ENCODE peak calls at places on chromosome 21, in four cellular contexts. N, E, O and L are unnamed samples.

GRCh38 chr21:45698493-45698947 is 55.0 kb downstream of the PCBP3 start:
- DNase-seq in E (peak; percentile 99), N (peak; percentile 96), O (peak; percentile 55), L (no peak)

GRCh38 chr21:14273736-14274538 is 58.0 kb downstream of the RBM11 start:
- DNase-seq in O (no peak), E (no peak), N (no peak), L (no peak)

GRCh38 chr21:15005391-15005790 is 59.4 kb downstream of the NRIP1 start:
- DNase-seq in N (peak; percentile 38), E (no peak), O (no peak), L (no peak)

GRCh38 chr21:46146856-46147255 is 8.5 kb downstream of the FTCD start:
- DNase-seq in E (no peak), N (no peak), O (no peak), L (no peak)

GRCh38 chr21:31518580-31518979 is 140.9 kb upstream of the SOD1 start:
- DNase-seq in N (no peak), E (no peak), O (no peak), L (no peak)

GRCh38 chr21:30408782-30409494 is 13.1 kb downstream of the KRTAP13-1 start:
- DNase-seq in N (no peak), O (no peak), E (peak; percentile 91), L (no peak)

GRCh38 chr21:23281917-23282316 is 2283.7 kb downstream of the NCAM2 start:
- DNase-seq in N (no peak), E (no peak), O (no peak), L (no peak)

GRCh38 chr21:25898671-25899070 is 163.9 kb downstream of the GABPA start:
- DNase-seq in E (no peak), N (no peak), O (no peak), L (no peak)

GRCh38 chr21:37378700-37379139 is 12.1 kb downstream of the DYRK1A start:
- DNase-seq in N (no peak), E (no peak), O (no peak), L (no peak)

GRCh38 chr21:37793660-37794059 is 122.6 kb downstream of the KCNJ6 start:
- DNase-seq in O (no peak), N (peak; percentile 79), E (peak; percentile 8), L (no peak)

DNA sequence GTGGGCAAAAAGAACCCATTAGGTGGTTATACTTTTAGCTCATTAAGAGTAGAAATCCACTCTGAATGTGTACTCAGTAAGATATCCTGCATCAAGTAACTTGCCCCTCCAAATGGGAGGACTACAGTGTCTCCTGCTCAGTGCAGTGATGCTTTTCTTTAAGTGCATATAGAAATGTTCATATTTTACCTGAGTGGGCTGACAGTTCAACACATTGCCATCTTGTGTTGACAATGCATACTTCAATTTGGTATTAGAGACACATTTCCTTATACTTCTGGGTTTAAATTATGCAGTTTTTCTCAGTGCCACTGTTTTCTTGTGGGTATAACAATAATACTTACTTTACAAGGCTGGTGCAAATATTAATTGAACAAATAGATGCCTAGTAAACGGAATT is 318.6 kb upstream of the TMPRSS15 start:
- DNase-seq in E (no peak), N (no peak), O (no peak), L (no peak)
- TF ChIP-seq CTCF in E (no peak), N (no peak), O (no peak), L (no peak)

DNA sequence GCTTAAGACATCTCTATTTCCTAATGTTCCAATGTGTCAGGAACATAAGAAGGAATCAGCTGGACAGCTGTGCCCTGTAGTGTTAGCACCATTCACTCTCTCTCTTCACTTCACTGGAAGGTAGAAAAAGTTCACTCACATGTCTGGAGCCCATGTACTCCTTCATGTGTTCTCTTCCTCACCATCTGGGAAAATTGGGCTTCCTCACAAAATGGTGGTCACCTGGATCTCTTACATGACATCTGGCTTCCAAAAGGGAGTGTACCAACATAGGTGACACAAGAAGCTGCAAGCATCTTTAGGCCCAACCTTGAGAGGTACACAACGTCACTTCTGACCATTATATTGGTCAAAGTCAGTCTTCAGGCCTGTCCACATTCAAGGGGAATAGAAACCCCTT is 882.6 kb downstream of the LTN1 start:
- DNase-seq in N (no peak), O (no peak), E (no peak), L (no peak)
- TF ChIP-seq CTCF in N (no peak), O (no peak), E (no peak), L (no peak)

DNA sequence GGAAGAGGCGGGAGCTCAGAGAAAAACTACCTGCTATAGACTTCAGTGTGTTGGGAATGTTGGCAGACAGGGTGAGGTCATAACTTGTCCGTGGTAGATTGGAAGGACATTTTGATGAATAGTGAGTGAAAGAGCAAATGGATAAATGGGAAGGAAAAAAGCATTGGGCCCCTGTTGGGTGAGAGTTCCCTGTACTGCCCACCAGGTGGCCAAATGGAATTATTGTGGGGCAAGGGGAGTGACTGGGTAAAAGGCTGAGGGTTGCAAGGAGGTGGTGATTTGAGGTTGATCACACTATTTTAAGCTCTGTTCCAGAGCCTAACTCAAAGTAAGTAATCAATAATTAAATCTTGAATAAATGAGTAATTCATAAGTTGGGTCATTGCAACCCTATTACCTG is 60.4 kb downstream of the MRPS6 start:
- DNase-seq in N (no peak), O (no peak), E (no peak), L (no peak)
- TF ChIP-seq CTCF in N (peak; percentile 9), O (peak; percentile 36), E (peak; percentile 21), L (no peak)

GRCh38 chr21:16454371-16454770 is 724.6 kb downstream of the USP25 start:
- DNase-seq in N (no peak), O (no peak), E (peak; percentile 9), L (no peak)
- TF ChIP-seq CTCF in N (no peak), O (peak; percentile 38), E (peak; percentile 26), L (peak; percentile 28)

GRCh38 chr21:40013001-40013735 is 145.9 kb downstream of the PCP4 start:
- DNase-seq in N (no peak), O (no peak), E (no peak), L (no peak)
- TF ChIP-seq CTCF in N (no peak), O (no peak), E (no peak), L (no peak)

GRCh38 chr21:40029888-40030287 is 162.7 kb downstream of the PCP4 start:
- DNase-seq in E (no peak), N (no peak), O (no peak), L (no peak)
- TF ChIP-seq CTCF in E (no peak), N (no peak), O (no peak), L (no peak)